ENCODE peak calls at places on chromosomes 13 and 19, in seven cellular contexts. A is DMS 273 treated with DMSO at 0.1 percent for 48 hours; S is AG04450; T is T47D; Z is heart left ventricle; N is GM03348; R is effector CD4-positive, alpha-beta T cell. F is an unnamed sample.

GRCh38 chr13:33676700-33677048 is 141.3 kb upstream of the RFC3 start:
- DNase-seq in T (peak; percentile 65), S (peak; percentile 1), A (peak; percentile 28), N (peak; percentile 74), R (no peak), Z (peak; percentile 70), F (no peak)

GRCh38 chr13:26929971-26930730 is 169.6 kb upstream of the GPR12 start:
- DNase-seq in A (peak; percentile 10), N (peak; percentile 88), S (peak; percentile 18), Z (peak; percentile 52), T (peak; percentile 33), R (peak; percentile 60), F (peak; percentile 36)

GRCh38 chr19:39506944-39507714 is 7.8 kb upstream of the SELENOV start:
- DNase-seq in N (peak; percentile 84), T (no peak), A (peak; percentile 67), R (no peak), S (no peak), Z (no peak), F (no peak)

GRCh38 chr13:111143875-111144540 is 28.9 kb downstream of the ARHGEF7 start:
- DNase-seq in T (no peak), Z (no peak), A (no peak), N (no peak), R (no peak), S (no peak), F (no peak)

GRCh38 chr13:110714798-110715394 is 1.4 kb downstream of the ING1 start:
- DNase-seq in T (no peak), Z (peak; percentile 77), A (peak; percentile 32), S (no peak), N (no peak), R (peak; percentile 33), F (no peak)

GRCh38 chr19:55041627-55042343 is 3.7 kb upstream of the GP6 start:
- DNase-seq in A (no peak), R (no peak), N (no peak), Z (no peak), S (no peak), T (no peak), F (no peak)

GRCh38 chr19:21751379-21751778 is 16.0 kb downstream of the ZNF100 start:
- DNase-seq in N (peak; percentile 20), Z (no peak), A (no peak), S (no peak), T (no peak), R (no peak), F (no peak)

GRCh38 chr13:103976371-103976770 is 910.2 kb upstream of the SLC10A2 start:
- DNase-seq in T (no peak), N (no peak), A (no peak), Z (no peak), R (no peak), S (no peak), F (no peak)

GRCh38 chr13:71785361-71785760 is 81.6 kb downstream of the DACH1 start:
- DNase-seq in S (no peak), N (no peak), Z (no peak), R (no peak), A (no peak), T (no peak), F (no peak)

GRCh38 chr19:2362039-2362969 is 2.2 kb downstream of the TMPRSS9 start:
- DNase-seq in Z (no peak), R (no peak), A (no peak), S (no peak), N (no peak), T (no peak), F (no peak)

GRCh38 chr13:112450567-112451240 is 74.5 kb downstream of the SPACA7 start:
- DNase-seq in Z (no peak), T (no peak), S (no peak), A (no peak), R (no peak), N (no peak), F (no peak)

GRCh38 chr19:50729894-50730293 is 6.7 kb downstream of the CLEC11A start:
- DNase-seq in S (no peak), R (no peak), A (no peak), T (no peak), N (no peak), Z (no peak), F (no peak)

GRCh38 chr13:110010433-110011135 is 224.2 kb upstream of the IRS2 start:
- DNase-seq in Z (no peak), S (no peak), N (no peak), R (no peak), T (no peak), A (no peak), F (no peak)

GRCh38 chr19:18543814-18544475 is 572 bp upstream of the FKBP8 start:
- DNase-seq in N (peak; percentile 72), R (peak; percentile 70), Z (peak; percentile 25), T (peak; percentile 44), A (no peak), S (no peak), F (no peak)

GRCh38 chr19:658916-659839 is 3.8 kb downstream of the RNF126 start:
- DNase-seq in N (peak; percentile 93), T (no peak), S (no peak), Z (peak; percentile 70), A (no peak), R (peak; percentile 64), F (no peak)

GRCh38 chr19:1122972-1123363 is 19.2 kb downstream of the GPX4 start:
- DNase-seq in Z (no peak), T (peak; percentile 77), S (no peak), N (peak; percentile 96), R (no peak), A (no peak), F (no peak)

GRCh38 chr13:74000906-74001305 is 133.3 kb downstream of the KLF12 start:
- DNase-seq in S (no peak), R (no peak), A (no peak), T (no peak), N (no peak), Z (no peak), F (no peak)

GRCh38 chr13:76795701-76796695 is 90.2 kb downstream of the KCTD12 start:
- DNase-seq in R (no peak), N (no peak), T (no peak), S (no peak), A (no peak), Z (no peak), F (no peak)

GRCh38 chr19:46866407-46867132 is 5.8 kb downstream of the ARHGAP35 start:
- DNase-seq in Z (no peak), R (no peak), N (no peak), T (no peak), A (no peak), S (no peak), F (no peak)

GRCh38 chr19:38606131-38606530 is 11.6 kb downstream of the MAP4K1 start:
- DNase-seq in N (no peak), Z (no peak), T (no peak), S (no peak), A (no peak), R (no peak), F (no peak)

GRCh38 chr13:113137656-113138292 is 15.2 kb downstream of the F10 start:
- DNase-seq in N (no peak), T (no peak), A (no peak), S (no peak), Z (no peak), R (no peak), F (no peak)

GRCh38 chr19:17333611-17334413 is 843 bp downstream of the ANO8 start:
- DNase-seq in T (no peak), A (no peak), S (peak; percentile 33), R (peak; percentile 56), N (peak; percentile 83), Z (no peak), F (no peak)

F was measured in smooth muscle cell of the brain vasculature.